ENCODE peak calls at places on chromosome 5, in seven cellular contexts. V, T, R, X, H, C and E are unnamed samples.

GRCh38 chr5:14219800-14220512 is 76.8 kb downstream of the TRIO start:
- DNase-seq in C (no peak), X (no peak), V (no peak), T (no peak), R (no peak), H (no peak), E (no peak)

GRCh38 chr5:39209924-39210323 is 9.4 kb downstream of the FYB1 start:
- DNase-seq in R (no peak), C (no peak), H (peak), X (no peak), T (peak), V (no peak), E (peak)

GRCh38 chr5:146291421-146292074 is 47.1 kb upstream of the POU4F3 start:
- DNase-seq in V (peak), H (no peak), X (peak), T (no peak), R (no peak), C (peak), E (no peak)

GRCh38 chr5:55900776-55901175 is 49.6 kb downstream of the IL31RA start:
- DNase-seq in C (no peak), H (no peak), X (no peak), R (no peak), T (no peak), V (no peak), E (no peak)

GRCh38 chr5:156934450-156935211 is 28.4 kb downstream of the TIMD4 start:
- DNase-seq in R (no peak), T (no peak), X (no peak), C (no peak), H (peak), V (peak), E (peak)

GRCh38 chr5:132089363-132089762 is 15.8 kb downstream of the CSF2 start:
- DNase-seq in H (no peak), X (no peak), T (no peak), C (no peak), R (no peak), V (no peak), E (no peak)

GRCh38 chr5:179375236-179375685 is 30.0 kb upstream of the ADAMTS2 start:
- DNase-seq in X (no peak), C (no peak), T (no peak), R (no peak), V (no peak), H (no peak), E (no peak)

GRCh38 chr5:171250738-171251137 is 58.3 kb upstream of the TLX3 start:
- DNase-seq in R (no peak), H (no peak), V (no peak), T (no peak), X (no peak), C (no peak), E (no peak)

GRCh38 chr5:142671801-142672200 is 14.1 kb downstream of the FGF1 start:
- DNase-seq in R (no peak), H (no peak), V (no peak), C (no peak), X (no peak), T (no peak), E (no peak)

GRCh38 chr5:69238760-69239251 is 4.1 kb downstream of the CDK7 start:
- DNase-seq in V (no peak), R (no peak), X (peak), T (no peak), H (no peak), C (peak), E (no peak)

GRCh38 chr5:35890021-35890740 is 33.5 kb downstream of the IL7R start:
- DNase-seq in H (no peak), T (no peak), C (no peak), V (no peak), X (no peak), R (no peak), E (no peak)

GRCh38 chr5:97224112-97224750 is 41.2 kb upstream of the RIOK2 start:
- DNase-seq in C (no peak), H (no peak), V (no peak), T (no peak), R (no peak), X (no peak), E (no peak)

GRCh38 chr5:133292300-133292699 is 240.5 kb downstream of the HSPA4 start:
- DNase-seq in X (peak), T (no peak), C (no peak), V (no peak), H (no peak), R (no peak), E (no peak)

GRCh38 chr5:126716861-126717260 is 60.1 kb upstream of the LMNB1 start:
- DNase-seq in T (no peak), X (no peak), H (no peak), V (no peak), C (no peak), R (no peak), E (no peak)

GRCh38 chr5:68398146-68398812 is 182.7 kb downstream of the PIK3R1 start:
- DNase-seq in X (no peak), C (no peak), H (no peak), R (no peak), V (no peak), T (no peak), E (no peak)

GRCh38 chr5:35717718-35718117 is 100.1 kb downstream of the SPEF2 start:
- DNase-seq in V (no peak), X (no peak), R (no peak), H (no peak), C (no peak), T (no peak), E (peak)

GRCh38 chr5:170623576-170624181 is 119.9 kb downstream of the KCNIP1 start:
- DNase-seq in R (no peak), H (no peak), X (no peak), V (no peak), T (peak), C (no peak), E (no peak)

GRCh38 chr5:138605254-138605972 is 30.2 kb upstream of the HSPA9 start:
- DNase-seq in X (no peak), C (no peak), H (no peak), T (no peak), V (no peak), R (no peak), E (no peak)

GRCh38 chr5:41754857-41755256 is 115.4 kb downstream of the OXCT1 start:
- DNase-seq in V (no peak), T (no peak), X (no peak), C (no peak), H (no peak), R (no peak), E (no peak)

GRCh38 chr5:94463739-94464138 is 154.7 kb downstream of the KIAA0825 start:
- DNase-seq in V (no peak), R (no peak), T (no peak), X (no peak), C (no peak), H (no peak), E (no peak)

GRCh38 chr5:93162201-93162654 is 418.8 kb downstream of the NR2F1-AS1 start:
- DNase-seq in V (no peak), X (peak), H (no peak), C (no peak), T (no peak), R (no peak), E (no peak)

GRCh38 chr5:154470172-154470571 is 7.9 kb downstream of the HAND1 start:
- DNase-seq in H (no peak), T (no peak), V (no peak), X (no peak), C (no peak), R (no peak), E (no peak)

GRCh38 chr5:32712463-32713395 is 1.6 kb downstream of the NPR3 start:
- DNase-seq in H (no peak), T (no peak), V (no peak), C (peak), R (no peak), X (no peak), E (no peak)

GRCh38 chr5:82164109-82164956 is 113.8 kb downstream of the RPS23 start:
- DNase-seq in V (no peak), X (no peak), T (no peak), C (peak), R (no peak), H (no peak), E (no peak)

GRCh38 chr5:133489632-133490031 is 122.7 kb downstream of the FSTL4 start:
- DNase-seq in X (no peak), T (no peak), H (no peak), R (no peak), V (no peak), C (no peak), E (no peak)

GRCh38 chr5:154644745-154645411 is 110.3 kb upstream of the LARP1 start:
- DNase-seq in V (no peak), X (no peak), C (no peak), H (no peak), T (no peak), R (no peak), E (no peak)

GRCh38 chr5:179793470-179794139 is at the start of gene LTC4S:
- DNase-seq in H (peak), V (no peak), C (no peak), X (no peak), R (peak), T (peak), E (no peak)

GRCh38 chr5:148776780-148777179 is 49.6 kb upstream of the ADRB2 start:
- DNase-seq in C (peak), R (no peak), H (no peak), V (no peak), X (peak), T (no peak), E (no peak)

GRCh38 chr5:83553000-83553486 is 81.5 kb downstream of the VCAN start:
- DNase-seq in V (no peak), R (peak), C (no peak), H (no peak), X (no peak), T (peak), E (no peak)

GRCh38 chr5:462051-462481 is 19.1 kb downstream of the EXOC3 start:
- DNase-seq in T (peak), R (peak), C (no peak), V (no peak), X (no peak), H (no peak), E (no peak)

GRCh38 chr5:95771109-95771708 is 40.1 kb downstream of the RHOBTB3 start:
- DNase-seq in T (no peak), R (no peak), V (no peak), H (no peak), X (no peak), C (no peak), E (no peak)

GRCh38 chr5:177302354-177303110 is 987 bp downstream of the RAB24 start:
- DNase-seq in T (no peak), H (no peak), C (no peak), X (no peak), R (no peak), V (no peak), E (no peak)

GRCh38 chr5:93620487-93621339 is 37.7 kb downstream of the NR2F1 start:
- DNase-seq in T (peak), V (peak), R (peak), C (no peak), X (peak), H (peak), E (peak)